ENCODE peak calls at places on chromosomes 1 and 21, in ten cellular contexts. One of them, this sample, is unnamed.

GRCh38 chr1:172870901-172871606 is 179.7 kb downstream of the TNFSF18 start:
- DNase-seq in GM23338: no peak
- DNase-seq in tibial artery: no peak
- DNase-seq in colonic mucosa: no peak
- DNase-seq in dorsolateral prefrontal cortex: no peak
- DNase-seq in fibroblast of lung: no peak
- DNase-seq in lower lobe of right lung: no peak
- DNase-seq in fibroblast of the aortic adventitia: no peak
- DNase-seq in choroid plexus epithelial cell: peak; percentile 68
- DNase-seq in uterus: no peak
- DNase-seq in this sample: no peak

GRCh38 chr1:25431495-25432363 is 1.0 kb downstream of the MACO1 start:
- DNase-seq in dorsolateral prefrontal cortex: peak; percentile 11
- DNase-seq in GM23338: no peak
- DNase-seq in colonic mucosa: peak; percentile 36
- DNase-seq in fibroblast of the aortic adventitia: peak; percentile 11
- DNase-seq in tibial artery: no peak
- DNase-seq in choroid plexus epithelial cell: no peak
- DNase-seq in lower lobe of right lung: no peak
- DNase-seq in fibroblast of lung: no peak
- DNase-seq in uterus: peak; percentile 35
- DNase-seq in this sample: no peak

GRCh38 chr1:175197536-175197935 is 5.0 kb upstream of the KIAA0040 start:
- DNase-seq in tibial artery: no peak
- DNase-seq in fibroblast of lung: no peak
- DNase-seq in GM23338: no peak
- DNase-seq in choroid plexus epithelial cell: no peak
- DNase-seq in dorsolateral prefrontal cortex: no peak
- DNase-seq in colonic mucosa: no peak
- DNase-seq in fibroblast of the aortic adventitia: no peak
- DNase-seq in lower lobe of right lung: no peak
- DNase-seq in uterus: no peak
- DNase-seq in this sample: no peak

GRCh38 chr1:167713330-167714081 is 8.3 kb upstream of the MPZL1 start:
- DNase-seq in lower lobe of right lung: no peak
- DNase-seq in fibroblast of the aortic adventitia: no peak
- DNase-seq in fibroblast of lung: peak; percentile 37
- DNase-seq in colonic mucosa: peak; percentile 50
- DNase-seq in GM23338: peak; percentile 62
- DNase-seq in uterus: peak; percentile 35
- DNase-seq in dorsolateral prefrontal cortex: no peak
- DNase-seq in choroid plexus epithelial cell: peak; percentile 61
- DNase-seq in tibial artery: no peak
- DNase-seq in this sample: no peak

GRCh38 chr1:112674440-112674985 is at the start of gene MOV10:
- DNase-seq in lower lobe of right lung: peak; percentile 87
- DNase-seq in tibial artery: peak; percentile 70
- DNase-seq in uterus: peak; percentile 68
- DNase-seq in colonic mucosa: peak; percentile 70
- DNase-seq in fibroblast of lung: peak; percentile 79
- DNase-seq in choroid plexus epithelial cell: peak; percentile 79
- DNase-seq in GM23338: peak; percentile 89
- DNase-seq in fibroblast of the aortic adventitia: peak; percentile 68
- DNase-seq in dorsolateral prefrontal cortex: peak; percentile 52
- DNase-seq in this sample: no peak

GRCh38 chr1:1218524-1219200 is 4.7 kb upstream of the TNFRSF4 start:
- DNase-seq in fibroblast of the aortic adventitia: no peak
- DNase-seq in uterus: no peak
- DNase-seq in colonic mucosa: no peak
- DNase-seq in tibial artery: no peak
- DNase-seq in lower lobe of right lung: no peak
- DNase-seq in choroid plexus epithelial cell: no peak
- DNase-seq in fibroblast of lung: no peak
- DNase-seq in GM23338: no peak
- DNase-seq in dorsolateral prefrontal cortex: no peak
- DNase-seq in this sample: no peak

GRCh38 chr1:47513393-47513792 is 75.5 kb downstream of the FOXD2 start:
- DNase-seq in uterus: no peak
- DNase-seq in dorsolateral prefrontal cortex: no peak
- DNase-seq in lower lobe of right lung: no peak
- DNase-seq in GM23338: no peak
- DNase-seq in choroid plexus epithelial cell: no peak
- DNase-seq in fibroblast of the aortic adventitia: no peak
- DNase-seq in tibial artery: no peak
- DNase-seq in fibroblast of lung: no peak
- DNase-seq in colonic mucosa: no peak
- DNase-seq in this sample: no peak

GRCh38 chr1:203325418-203326091 is 20.2 kb downstream of the BTG2 start:
- DNase-seq in fibroblast of the aortic adventitia: no peak
- DNase-seq in GM23338: no peak
- DNase-seq in colonic mucosa: peak; percentile 90
- DNase-seq in fibroblast of lung: no peak
- DNase-seq in tibial artery: peak; percentile 83
- DNase-seq in lower lobe of right lung: peak; percentile 74
- DNase-seq in dorsolateral prefrontal cortex: peak; percentile 70
- DNase-seq in uterus: no peak
- DNase-seq in choroid plexus epithelial cell: no peak
- DNase-seq in this sample: no peak

GRCh38 chr1:153804112-153804511 is 28.9 kb downstream of the SLC27A3 start:
- DNase-seq in fibroblast of lung: no peak
- DNase-seq in lower lobe of right lung: no peak
- DNase-seq in colonic mucosa: no peak
- DNase-seq in GM23338: no peak
- DNase-seq in dorsolateral prefrontal cortex: no peak
- DNase-seq in fibroblast of the aortic adventitia: no peak
- DNase-seq in uterus: no peak
- DNase-seq in choroid plexus epithelial cell: no peak
- DNase-seq in tibial artery: no peak
- DNase-seq in this sample: no peak

GRCh38 chr1:16162163-16162822 is 6.4 kb upstream of the EPHA2 start:
- DNase-seq in GM23338: peak; percentile 93
- DNase-seq in fibroblast of the aortic adventitia: no peak
- DNase-seq in uterus: no peak
- DNase-seq in tibial artery: no peak
- DNase-seq in colonic mucosa: peak; percentile 62
- DNase-seq in dorsolateral prefrontal cortex: no peak
- DNase-seq in choroid plexus epithelial cell: no peak
- DNase-seq in fibroblast of lung: no peak
- DNase-seq in lower lobe of right lung: no peak
- DNase-seq in this sample: no peak

GRCh38 chr1:183164350-183164749 is 21.7 kb upstream of the LAMC2 start:
- DNase-seq in GM23338: peak; percentile 78
- DNase-seq in uterus: no peak
- DNase-seq in choroid plexus epithelial cell: peak; percentile 82
- DNase-seq in fibroblast of lung: no peak
- DNase-seq in tibial artery: no peak
- DNase-seq in lower lobe of right lung: no peak
- DNase-seq in fibroblast of the aortic adventitia: peak; percentile 70
- DNase-seq in colonic mucosa: no peak
- DNase-seq in dorsolateral prefrontal cortex: no peak
- DNase-seq in this sample: peak; percentile 71

GRCh38 chr1:77538956-77539509 is 143.4 kb downstream of the ZZZ3 start:
- DNase-seq in colonic mucosa: no peak
- DNase-seq in fibroblast of lung: peak; percentile 84
- DNase-seq in uterus: peak; percentile 56
- DNase-seq in lower lobe of right lung: no peak
- DNase-seq in tibial artery: peak; percentile 47
- DNase-seq in dorsolateral prefrontal cortex: no peak
- DNase-seq in GM23338: no peak
- DNase-seq in fibroblast of the aortic adventitia: peak; percentile 90
- DNase-seq in choroid plexus epithelial cell: peak; percentile 92
- DNase-seq in this sample: peak; percentile 47

GRCh38 chr1:116066868-116067563 is 44.2 kb upstream of the MAB21L3 start:
- DNase-seq in GM23338: no peak
- DNase-seq in choroid plexus epithelial cell: peak; percentile 87
- DNase-seq in tibial artery: no peak
- DNase-seq in colonic mucosa: no peak
- DNase-seq in dorsolateral prefrontal cortex: no peak
- DNase-seq in fibroblast of lung: peak; percentile 96
- DNase-seq in uterus: no peak
- DNase-seq in lower lobe of right lung: no peak
- DNase-seq in fibroblast of the aortic adventitia: peak; percentile 96
- DNase-seq in this sample: peak; percentile 22

DNA sequence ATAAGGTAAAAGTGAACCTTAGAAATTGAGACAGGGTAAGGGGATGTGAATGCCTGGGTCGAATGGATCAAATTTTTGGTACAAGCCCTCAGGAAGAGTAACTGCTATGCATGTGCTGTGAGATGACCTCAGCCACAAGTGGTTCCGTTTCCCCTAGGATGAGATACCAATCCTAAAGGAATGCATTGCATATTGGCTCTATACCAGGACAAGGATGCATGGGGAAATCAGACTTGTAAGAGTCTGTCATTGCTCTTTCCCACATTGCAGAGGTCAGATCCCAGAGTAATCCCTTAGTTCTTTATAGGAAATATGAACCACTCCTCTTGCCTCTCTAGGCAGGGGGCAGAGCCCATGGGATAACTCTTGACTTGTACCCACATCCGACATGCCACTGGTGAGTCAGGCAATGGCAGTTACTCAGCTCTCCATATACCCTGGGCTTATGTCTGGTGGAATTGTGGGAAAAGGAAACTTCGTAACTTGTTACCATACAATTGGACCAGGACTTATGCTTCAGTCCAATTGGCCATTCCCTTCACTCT is 428.3 kb upstream of the ZRANB2 start:
- DNase-seq in lower lobe of right lung: no peak
- DNase-seq in GM23338: no peak
- DNase-seq in fibroblast of lung: no peak
- DNase-seq in tibial artery: no peak
- DNase-seq in dorsolateral prefrontal cortex: no peak
- DNase-seq in fibroblast of the aortic adventitia: peak; percentile 20
- DNase-seq in uterus: no peak
- DNase-seq in colonic mucosa: no peak
- DNase-seq in choroid plexus epithelial cell: no peak
- DNase-seq in this sample: no peak
- H3K4me3 ChIP-seq in lower lobe of right lung: no peak overlapping the region
- H3K4me3 ChIP-seq in GM23338: no peak overlapping the region
- H3K4me3 ChIP-seq in fibroblast of lung: no peak overlapping the region
- H3K4me3 ChIP-seq in tibial artery: no peak overlapping the region
- H3K4me3 ChIP-seq in dorsolateral prefrontal cortex: no peak overlapping the region
- H3K4me3 ChIP-seq in fibroblast of the aortic adventitia: no peak overlapping the region
- H3K4me3 ChIP-seq in uterus: no peak overlapping the region
- H3K4me3 ChIP-seq in colonic mucosa: no peak overlapping the region
- H3K4me3 ChIP-seq in choroid plexus epithelial cell: no peak overlapping the region
- H3K4me3 ChIP-seq in this sample: no peak overlapping the region

GRCh38 chr21:42155045-42155855 is 63.7 kb upstream of the ABCG1 start:
- DNase-seq in fibroblast of the aortic adventitia: no peak
- DNase-seq in choroid plexus epithelial cell: no peak
- DNase-seq in lower lobe of right lung: no peak
- DNase-seq in fibroblast of lung: no peak
- DNase-seq in GM23338: no peak
- DNase-seq in colonic mucosa: no peak
- DNase-seq in tibial artery: no peak
- DNase-seq in dorsolateral prefrontal cortex: no peak
- DNase-seq in uterus: no peak
- DNase-seq in this sample: no peak
- TF ChIP-seq CTCF in fibroblast of the aortic adventitia: no peak
- TF ChIP-seq CTCF in choroid plexus epithelial cell: no peak
- TF ChIP-seq CTCF in lower lobe of right lung: no peak
- TF ChIP-seq CTCF in fibroblast of lung: no peak
- TF ChIP-seq CTCF in GM23338: no peak
- TF ChIP-seq CTCF in colonic mucosa: no peak
- TF ChIP-seq CTCF in tibial artery: no peak
- TF ChIP-seq CTCF in dorsolateral prefrontal cortex: no peak
- TF ChIP-seq CTCF in uterus: no peak
- TF ChIP-seq CTCF in this sample: no peak

DNA sequence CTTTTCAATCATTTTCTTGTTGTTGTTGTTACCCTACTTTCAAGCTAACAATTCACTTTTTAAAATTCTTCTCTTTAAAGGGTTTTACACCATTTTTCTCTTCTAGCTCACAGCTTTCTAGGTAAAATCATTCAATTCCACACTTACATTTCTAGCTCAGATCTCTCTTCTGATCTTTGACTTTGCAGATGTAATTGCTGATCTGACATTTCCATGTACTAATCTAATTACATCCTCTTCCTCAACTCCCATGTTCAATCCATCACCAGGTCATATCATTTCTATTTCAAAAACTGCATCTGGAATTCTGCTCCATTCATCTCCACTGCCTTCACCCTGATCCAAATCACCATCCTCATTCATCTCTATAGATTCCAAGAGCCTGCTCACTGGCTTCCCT is 3.0 kb downstream of the BCL10 start:
- DNase-seq in GM23338: no peak
- DNase-seq in uterus: no peak
- DNase-seq in fibroblast of the aortic adventitia: no peak
- DNase-seq in choroid plexus epithelial cell: no peak
- DNase-seq in lower lobe of right lung: no peak
- DNase-seq in fibroblast of lung: no peak
- DNase-seq in dorsolateral prefrontal cortex: no peak
- DNase-seq in tibial artery: no peak
- DNase-seq in colonic mucosa: no peak
- DNase-seq in this sample: no peak
- H3K4me3 ChIP-seq in GM23338: no peak overlapping the region
- H3K4me3 ChIP-seq in uterus: no peak overlapping the region
- H3K4me3 ChIP-seq in fibroblast of the aortic adventitia: no peak overlapping the region
- H3K4me3 ChIP-seq in choroid plexus epithelial cell: no peak overlapping the region
- H3K4me3 ChIP-seq in lower lobe of right lung: no peak overlapping the region
- H3K4me3 ChIP-seq in fibroblast of lung: no peak overlapping the region
- H3K4me3 ChIP-seq in dorsolateral prefrontal cortex: no peak overlapping the region
- H3K4me3 ChIP-seq in tibial artery: no peak overlapping the region
- H3K4me3 ChIP-seq in colonic mucosa: no peak overlapping the region
- H3K4me3 ChIP-seq in this sample: no peak overlapping the region

GRCh38 chr1:230793463-230793745 is 46.2 kb downstream of the CAPN9 start:
- DNase-seq in uterus: no peak
- DNase-seq in choroid plexus epithelial cell: no peak
- DNase-seq in fibroblast of the aortic adventitia: no peak
- DNase-seq in lower lobe of right lung: no peak
- DNase-seq in tibial artery: no peak
- DNase-seq in GM23338: no peak
- DNase-seq in fibroblast of lung: no peak
- DNase-seq in colonic mucosa: no peak
- DNase-seq in dorsolateral prefrontal cortex: no peak
- DNase-seq in this sample: no peak

GRCh38 chr1:230794871-230795645 is 47.9 kb downstream of the CAPN9 start:
- DNase-seq in dorsolateral prefrontal cortex: no peak
- DNase-seq in uterus: no peak
- DNase-seq in lower lobe of right lung: no peak
- DNase-seq in fibroblast of the aortic adventitia: no peak
- DNase-seq in fibroblast of lung: no peak
- DNase-seq in GM23338: no peak
- DNase-seq in colonic mucosa: no peak
- DNase-seq in choroid plexus epithelial cell: no peak
- DNase-seq in tibial artery: no peak
- DNase-seq in this sample: no peak

GRCh38 chr1:230791986-230792564 is 44.9 kb downstream of the CAPN9 start:
- DNase-seq in dorsolateral prefrontal cortex: no peak
- DNase-seq in choroid plexus epithelial cell: no peak
- DNase-seq in lower lobe of right lung: no peak
- DNase-seq in fibroblast of lung: no peak
- DNase-seq in colonic mucosa: no peak
- DNase-seq in GM23338: no peak
- DNase-seq in fibroblast of the aortic adventitia: no peak
- DNase-seq in uterus: no peak
- DNase-seq in tibial artery: no peak
- DNase-seq in this sample: no peak

GRCh38 chr1:230794431-230794830 is 47.2 kb downstream of the CAPN9 start:
- DNase-seq in tibial artery: no peak
- DNase-seq in uterus: no peak
- DNase-seq in colonic mucosa: no peak
- DNase-seq in dorsolateral prefrontal cortex: no peak
- DNase-seq in fibroblast of lung: no peak
- DNase-seq in lower lobe of right lung: no peak
- DNase-seq in fibroblast of the aortic adventitia: peak; percentile 28
- DNase-seq in choroid plexus epithelial cell: no peak
- DNase-seq in GM23338: no peak
- DNase-seq in this sample: no peak

GRCh38 chr1:230792691-230793462 is 45.7 kb downstream of the CAPN9 start:
- DNase-seq in uterus: no peak
- DNase-seq in choroid plexus epithelial cell: peak; percentile 40
- DNase-seq in fibroblast of lung: peak; percentile 28
- DNase-seq in lower lobe of right lung: no peak
- DNase-seq in dorsolateral prefrontal cortex: no peak
- DNase-seq in tibial artery: no peak
- DNase-seq in GM23338: no peak
- DNase-seq in fibroblast of the aortic adventitia: no peak
- DNase-seq in colonic mucosa: no peak
- DNase-seq in this sample: no peak
- TF ChIP-seq CTCF in uterus: no peak
- TF ChIP-seq CTCF in choroid plexus epithelial cell: peak; percentile 45
- TF ChIP-seq CTCF in fibroblast of lung: peak; percentile 28
- TF ChIP-seq CTCF in lower lobe of right lung: no peak
- TF ChIP-seq CTCF in dorsolateral prefrontal cortex: no peak
- TF ChIP-seq CTCF in tibial artery: no peak
- TF ChIP-seq CTCF in GM23338: peak; percentile 20
- TF ChIP-seq CTCF in fibroblast of the aortic adventitia: peak; percentile 3
- TF ChIP-seq CTCF in colonic mucosa: no peak
- TF ChIP-seq CTCF in this sample: peak; percentile 6

This sample was measured in HFF-Myc.